ENCODE peak calls at places on chromosomes 7 and 10, in four cellular contexts. O is lung, G is heart left ventricle, T is cardiac muscle cell. F is an unnamed sample.
A peak's percentile ranks its signal among the peaks of the same experiment; 100 is the strongest.

GRCh38 chr7:69067397-69067796 is 530.9 kb upstream of the AUTS2 start:
- DNase-seq in O (no peak), T (peak; percentile 49), G (no peak), F (peak; percentile 10)

GRCh38 chr7:90709501-90710465 is 113.7 kb downstream of the CDK14 start:
- DNase-seq in O (no peak), G (no peak), T (peak; percentile 67), F (no peak)

GRCh38 chr10:121330528-121330927 is 267.7 kb downstream of the FGFR2 start:
- DNase-seq in G (no peak), T (no peak), O (no peak), F (peak; percentile 19)

GRCh38 chr7:131011437-131011752 is 277.4 kb upstream of the KLF14 start:
- DNase-seq in O (peak; percentile 84), T (no peak), G (no peak), F (no peak)

GRCh38 chr7:100449190-100449795 is 13.0 kb upstream of the PPP1R35 start:
- DNase-seq in O (no peak), G (no peak), T (no peak), F (no peak)

GRCh38 chr7:52114509-52114908 is 797.9 kb upstream of the COBL start:
- DNase-seq in G (no peak), O (no peak), T (no peak), F (no peak)

GRCh38 chr7:128827248-128827958 is 2.8 kb upstream of the FLNC start:
- DNase-seq in G (peak; percentile 87), O (no peak), T (peak; percentile 74), F (no peak)

GRCh38 chr10:125037145-125037544 is 95.2 kb downstream of the ZRANB1 start:
- DNase-seq in O (peak; percentile 65), G (no peak), T (peak; percentile 84), F (no peak)

GRCh38 chr10:29840516-29841276 is 205.9 kb upstream of the SVIL start:
- DNase-seq in T (no peak), G (no peak), O (no peak), F (no peak)

GRCh38 chr10:30671011-30671616 is 41.6 kb upstream of the LYZL2 start:
- DNase-seq in O (no peak), T (peak; percentile 88), G (no peak), F (no peak)

GRCh38 chr10:112761256-112761655 is 188.8 kb upstream of the TCF7L2 start:
- DNase-seq in O (no peak), T (no peak), G (no peak), F (no peak)

GRCh38 chr7:91784469-91784868 is 96.0 kb downstream of the MTERF1 start:
- DNase-seq in G (no peak), O (no peak), T (peak; percentile 81), F (no peak)

GRCh38 chr7:91230503-91230902 is 33.7 kb upstream of the FZD1 start:
- DNase-seq in G (no peak), O (no peak), T (no peak), F (no peak)

GRCh38 chr7:138943061-138943460 is 38.1 kb downstream of the KIAA1549 start:
- DNase-seq in O (no peak), T (no peak), G (no peak), F (no peak)

GRCh38 chr7:2499719-2500430 is 19.7 kb upstream of the LFNG start:
- DNase-seq in O (no peak), T (no peak), G (no peak), F (no peak)

GRCh38 chr10:128922619-128923018 is 544.4 kb upstream of the MGMT start:
- DNase-seq in T (no peak), O (no peak), G (no peak), F (no peak)

DNA sequence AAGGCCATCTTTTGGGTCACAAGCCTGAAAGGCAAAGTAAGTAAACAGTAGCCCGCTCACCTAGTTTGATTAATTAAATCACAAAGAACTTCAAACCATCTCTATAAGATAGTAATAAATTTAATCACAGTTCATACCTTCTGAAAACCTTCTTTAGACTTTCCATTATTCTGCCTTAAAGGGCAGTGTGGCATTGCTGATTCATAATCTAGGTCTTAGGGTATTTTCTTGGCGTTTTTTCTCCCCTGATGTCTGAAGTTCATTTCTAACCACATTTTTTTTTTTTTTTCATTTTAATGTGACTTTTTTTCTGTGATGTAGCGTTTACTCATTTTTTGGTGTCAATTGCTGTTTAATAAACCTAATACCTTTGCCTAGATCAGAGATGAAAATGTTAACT is 27.5 kb downstream of the LOXL4 start:
- DNase-seq in G (no peak), T (no peak), O (no peak), F (no peak)
- H3K4me3 ChIP-seq in G (no peak overlapping the region), T (no peak overlapping the region), O (no peak overlapping the region), F (no peak overlapping the region)

GRCh38 chr10:88879754-88880286 is at the start of gene STAMBPL1:
- DNase-seq in T (no peak), G (no peak), O (peak; percentile 59), F (peak; percentile 93)

GRCh38 chr10:88880287-88881094 is 446 bp downstream of the STAMBPL1 start:
- DNase-seq in O (peak; percentile 83), G (peak; percentile 82), T (peak; percentile 92), F (peak; percentile 95)

GRCh38 chr10:88881922-88882645 is 2.0 kb downstream of the STAMBPL1 start:
- DNase-seq in G (no peak), O (no peak), T (peak; percentile 23), F (no peak)

GRCh38 chr10:88883443-88883799 is 3.4 kb downstream of the STAMBPL1 start:
- DNase-seq in T (no peak), G (no peak), O (no peak), F (no peak)

GRCh38 chr10:88881335-88881734 is 1.3 kb downstream of the STAMBPL1 start:
- DNase-seq in T (peak; percentile 25), G (no peak), O (no peak), F (no peak)
- H3K4me1 ChIP-seq in T (peaks cover 6% of the 10 kb centered on the region), G (peaks cover 2% of the 10 kb centered on the region), O (no peaks in the 10 kb centered on the region), F (peaks cover 43% of the 10 kb centered on the region)

GRCh38 chr10:11653758-11654471 is 42.5 kb upstream of the USP6NL start:
- DNase-seq in T (no peak), O (no peak), G (no peak), F (no peak)

GRCh38 chr10:11654659-11655058 is 43.2 kb upstream of the USP6NL start:
- DNase-seq in T (no peak), G (no peak), O (no peak), F (no peak)

GRCh38 chr10:11661441-11661840 is 50.0 kb upstream of the USP6NL start:
- DNase-seq in G (no peak), O (no peak), T (no peak), F (no peak)

GRCh38 chr10:11658801-11659368 is 47.4 kb upstream of the USP6NL start:
- DNase-seq in T (no peak), O (no peak), G (no peak), F (no peak)

GRCh38 chr10:11655839-11656238 is 44.4 kb upstream of the USP6NL start:
- DNase-seq in G (no peak), O (no peak), T (no peak), F (no peak)
- TF ChIP-seq CTCF in G (no peak), O (no peak), T (no peak), F (no peak)

DNA sequence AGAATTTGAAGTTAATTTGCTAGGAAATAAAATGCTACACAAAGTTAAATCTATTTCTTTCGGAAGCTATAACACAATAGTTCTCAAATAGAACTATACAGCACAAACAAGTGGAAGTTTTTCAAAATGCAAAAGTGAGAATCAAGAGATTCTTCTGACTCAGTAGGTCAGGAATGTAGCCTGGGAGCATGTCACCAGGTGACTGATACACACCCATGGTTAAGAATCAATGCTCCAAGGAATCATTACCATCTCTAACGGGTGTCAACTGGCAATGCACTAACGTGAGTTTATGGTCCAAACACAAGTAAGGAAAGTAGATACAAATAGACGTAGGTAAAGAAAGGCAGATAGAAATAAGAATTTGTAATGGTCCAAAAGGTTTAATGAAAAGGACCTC is 170.5 kb downstream of the SRPK2 start:
- DNase-seq in O (no peak), G (no peak), T (no peak), F (no peak)
- H3K4me3 ChIP-seq in O (no peak overlapping the region), G (no peak overlapping the region), T (no peak overlapping the region), F (no peak overlapping the region)

GRCh38 chr10:72663971-72664370 is 28.0 kb upstream of the MCU start:
- DNase-seq in G (no peak), T (peak; percentile 16), O (no peak), F (no peak)

GRCh38 chr10:72673280-72673679 is 18.7 kb upstream of the MCU start:
- DNase-seq in O (no peak), G (no peak), T (no peak), F (no peak)

GRCh38 chr10:72661436-72661835 is 30.5 kb upstream of the MCU start:
- DNase-seq in T (no peak), O (no peak), G (no peak), F (no peak)

GRCh38 chr10:72665925-72666324 is 26.0 kb upstream of the MCU start:
- DNase-seq in G (no peak), O (no peak), T (no peak), F (no peak)

GRCh38 chr10:72667207-72667864 is 24.6 kb upstream of the MCU start:
- DNase-seq in T (no peak), O (no peak), G (no peak), F (no peak)
- H3K4me1 ChIP-seq in T (no peaks in the 10 kb centered on the region), O (no peaks in the 10 kb centered on the region), G (no peaks in the 10 kb centered on the region), F (no peaks in the 10 kb centered on the region)

DNA sequence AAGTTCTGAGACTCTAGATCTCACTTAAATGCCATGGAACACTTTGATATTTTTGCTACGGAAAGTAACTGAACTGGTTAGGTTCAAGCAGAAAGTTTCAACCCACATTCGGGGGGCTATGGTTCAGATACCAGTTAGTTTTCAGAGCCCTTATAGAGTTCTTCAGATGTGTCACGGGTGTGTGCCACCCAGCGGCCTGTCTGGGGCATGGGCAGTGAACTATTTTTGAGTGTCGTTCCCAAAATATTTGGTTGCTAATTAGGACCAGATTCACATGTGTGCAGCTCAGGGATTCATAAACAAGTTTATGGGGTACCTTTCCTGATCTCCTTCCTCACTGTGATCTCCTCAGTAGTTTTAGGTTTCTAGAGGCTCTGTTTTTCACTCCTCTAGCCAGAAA is 271.9 kb downstream of the C7orf25 start:
- DNase-seq in O (no peak), G (no peak), T (no peak), F (peak; percentile 45)
- TF ChIP-seq CTCF in O (no peak), G (no peak), T (no peak), F (no peak)

DNA sequence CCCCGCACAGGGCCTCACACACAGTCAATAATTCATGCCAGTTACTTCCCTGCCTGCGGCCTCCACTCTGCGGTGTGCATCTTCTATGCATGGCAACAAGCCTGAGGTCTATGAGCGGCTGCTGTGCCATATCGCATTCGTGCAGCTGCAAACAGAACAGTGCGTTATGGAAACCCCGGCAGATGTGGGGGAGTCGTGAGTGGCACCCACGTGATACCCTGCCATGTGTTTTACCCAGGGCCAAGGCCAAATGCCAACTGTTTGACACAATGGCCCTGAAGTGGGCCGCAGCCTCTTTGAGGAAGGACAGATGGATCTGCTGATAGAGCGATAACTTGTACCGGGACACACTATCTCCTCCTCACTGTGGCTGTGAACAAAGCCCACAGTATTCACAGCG is 13.3 kb downstream of the TNS3 start:
- DNase-seq in G (no peak), O (no peak), T (no peak), F (no peak)
- H3K4me3 ChIP-seq in G (no peak overlapping the region), O (no peak overlapping the region), T (no peak overlapping the region), F (no peak overlapping the region)

GRCh38 chr10:50501478-50501877 is 122.3 kb downstream of the SGMS1 start:
- DNase-seq in G (no peak), O (no peak), T (peak; percentile 47), F (no peak)
- H3K4me1 ChIP-seq in G (peaks cover 11% of the 10 kb centered on the region), O (peaks cover 9% of the 10 kb centered on the region), T (peaks cover 44% of the 10 kb centered on the region), F (peaks cover 36% of the 10 kb centered on the region)

GRCh38 chr7:143003393-143004051 is 23.4 kb downstream of the OR9A2 start:
- DNase-seq in O (no peak), G (no peak), T (peak; percentile 68), F (no peak)
- TF ChIP-seq CTCF in O (peak; percentile 52), G (peak; percentile 81), T (peak; percentile 67), F (peak; percentile 61)

GRCh38 chr7:151247016-151247580 is 1.4 kb downstream of the SMARCD3 start:
- DNase-seq in T (no peak), O (no peak), G (no peak), F (no peak)
- H3K4me3 ChIP-seq in T (peak overlapping the region; percentile 100), O (no peak overlapping the region), G (peak overlapping the region; percentile 80), F (peak overlapping the region; percentile 64)